ENCODE peak calls at places on chromosomes 7 and 10, in ten cellular contexts. N, P, J, W, Y, G, A, F, E and V are unnamed samples.
A peak's percentile ranks its signal among the peaks of the same experiment; 100 is the strongest.

GRCh38 chr10:72308320-72308987 is 34.7 kb downstream of the DDIT4 start:
- DNase-seq in N (peak; percentile 60), P (peak; percentile 74), J (peak; percentile 84), W (no peak), Y (no peak), G (peak; percentile 86), A (peak; percentile 84), F (no peak), E (peak; percentile 73), V (no peak)

GRCh38 chr7:29091121-29091601 is 55.2 kb downstream of the CPVL start:
- DNase-seq in N (peak; percentile 48), P (no peak), J (no peak), W (no peak), Y (no peak), G (no peak), A (peak; percentile 27), F (no peak), E (no peak), V (no peak)

GRCh38 chr10:124665980-124666379 is 78.2 kb downstream of the FAM53B start:
- DNase-seq in N (no peak), P (no peak), J (no peak), W (no peak), Y (no peak), G (peak; percentile 33), A (peak; percentile 49), F (no peak), E (no peak), V (no peak)

GRCh38 chr10:78846770-78847169 is 222.0 kb upstream of the ZMIZ1 start:
- DNase-seq in N (peak; percentile 55), P (no peak), J (no peak), W (no peak), Y (no peak), G (no peak), A (no peak), F (no peak), E (no peak), V (no peak)

GRCh38 chr7:137078781-137079180 is 210.3 kb downstream of the CHRM2 start:
- DNase-seq in N (no peak), P (no peak), J (no peak), W (no peak), Y (no peak), G (no peak), A (no peak), F (no peak), E (no peak), V (no peak)

GRCh38 chr10:4588824-4589223 is 237.2 kb upstream of the AKR1E2 start:
- DNase-seq in N (no peak), P (no peak), J (no peak), W (no peak), Y (no peak), G (no peak), A (no peak), F (no peak), E (no peak), V (no peak)

GRCh38 chr7:116832692-116833091 is 29.7 kb upstream of the CAPZA2 start:
- DNase-seq in N (no peak), P (no peak), J (no peak), W (no peak), Y (no peak), G (no peak), A (no peak), F (no peak), E (no peak), V (no peak)

GRCh38 chr10:68628576-68629127 is 68.5 kb downstream of the TET1 start:
- DNase-seq in N (peak; percentile 10), P (no peak), J (no peak), W (no peak), Y (no peak), G (peak; percentile 32), A (no peak), F (peak; percentile 39), E (no peak), V (no peak)

GRCh38 chr7:82810558-82811259 is 352.0 kb downstream of the PCLO start:
- DNase-seq in N (no peak), P (peak; percentile 70), J (peak; percentile 60), W (peak; percentile 30), Y (no peak), G (peak; percentile 80), A (no peak), F (no peak), E (peak; percentile 72), V (no peak)

GRCh38 chr7:26196305-26196704 is 4.2 kb downstream of the HNRNPA2B1 start:
- DNase-seq in N (no peak), P (no peak), J (no peak), W (no peak), Y (no peak), G (no peak), A (no peak), F (no peak), E (no peak), V (no peak)
- H3K4me3 ChIP-seq in N (peak overlapping the region; percentile 2), P (no peak overlapping the region), J (no peak overlapping the region), W (no peak overlapping the region), Y (peak overlapping the region; percentile 67), G (peak overlapping the region; percentile 2), A (no peak overlapping the region), F (peak overlapping the region; percentile 17), E (no peak overlapping the region), V (no peak overlapping the region)

DNA sequence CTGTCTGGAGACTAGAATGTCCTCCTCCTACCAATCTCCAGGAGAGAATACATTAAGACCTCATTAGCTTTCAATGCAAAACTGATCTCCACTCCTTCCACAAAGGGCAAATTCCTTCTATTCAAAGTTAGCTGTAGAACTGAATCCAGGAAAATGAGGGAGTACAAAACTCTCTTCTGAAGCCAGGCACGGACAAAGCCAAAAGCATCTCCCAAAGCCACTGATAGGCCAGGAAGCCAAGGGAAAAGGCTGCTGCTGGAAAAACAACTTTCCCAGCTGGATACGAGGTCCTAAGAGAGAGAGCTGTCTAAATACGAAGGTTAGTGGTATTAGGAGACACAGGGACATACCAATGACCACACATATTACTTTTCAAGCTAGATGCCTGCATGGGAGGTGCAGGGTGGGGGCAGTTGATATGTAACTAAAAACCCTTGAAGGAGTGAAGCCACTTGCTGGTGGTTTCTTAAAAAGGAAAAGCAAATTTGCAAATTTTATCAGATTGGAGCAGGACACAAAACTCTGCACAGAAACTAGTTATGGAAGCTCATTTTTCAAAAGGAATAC is 43.6 kb downstream of the MKX start:
- DNase-seq in N (no peak), P (no peak), J (no peak), W (no peak), Y (no peak), G (no peak), A (no peak), F (no peak), E (no peak), V (no peak)
- H3K27ac ChIP-seq in N (no peak overlapping the region), P (no peak overlapping the region), J (no peak overlapping the region), W (no peak overlapping the region), Y (no peak overlapping the region), G (no peak overlapping the region), A (no peak overlapping the region), F (no peak overlapping the region), E (no peak overlapping the region), V (peak overlapping the region; percentile 57)

GRCh38 chr10:649445-649797 is 40.0 kb downstream of the DIP2C start:
- DNase-seq in N (no peak), P (no peak), J (no peak), W (no peak), Y (no peak), G (no peak), A (no peak), F (no peak), E (no peak), V (no peak)
- H3K4me3 ChIP-seq in N (no peak overlapping the region), P (no peak overlapping the region), J (no peak overlapping the region), W (no peak overlapping the region), Y (no peak overlapping the region), G (no peak overlapping the region), A (peak overlapping the region; percentile 1), F (no peak overlapping the region), E (no peak overlapping the region), V (no peak overlapping the region)

GRCh38 chr7:95545007-95545615 is 51.2 kb downstream of the PDK4 start:
- DNase-seq in N (peak; percentile 69), P (peak; percentile 83), J (peak; percentile 71), W (peak; percentile 77), Y (no peak), G (peak; percentile 47), A (peak; percentile 68), F (no peak), E (peak; percentile 43), V (no peak)

GRCh38 chr7:95546647-95547046 is 49.7 kb downstream of the PDK4 start:
- DNase-seq in N (no peak), P (no peak), J (no peak), W (no peak), Y (no peak), G (no peak), A (no peak), F (no peak), E (no peak), V (no peak)

GRCh38 chr7:95544174-95544573 is 52.1 kb downstream of the PDK4 start:
- DNase-seq in N (no peak), P (no peak), J (no peak), W (no peak), Y (no peak), G (no peak), A (no peak), F (no peak), E (no peak), V (no peak)

GRCh38 chr7:95547356-95547755 is 49.0 kb downstream of the PDK4 start:
- DNase-seq in N (no peak), P (no peak), J (no peak), W (no peak), Y (no peak), G (no peak), A (no peak), F (no peak), E (no peak), V (no peak)

DNA sequence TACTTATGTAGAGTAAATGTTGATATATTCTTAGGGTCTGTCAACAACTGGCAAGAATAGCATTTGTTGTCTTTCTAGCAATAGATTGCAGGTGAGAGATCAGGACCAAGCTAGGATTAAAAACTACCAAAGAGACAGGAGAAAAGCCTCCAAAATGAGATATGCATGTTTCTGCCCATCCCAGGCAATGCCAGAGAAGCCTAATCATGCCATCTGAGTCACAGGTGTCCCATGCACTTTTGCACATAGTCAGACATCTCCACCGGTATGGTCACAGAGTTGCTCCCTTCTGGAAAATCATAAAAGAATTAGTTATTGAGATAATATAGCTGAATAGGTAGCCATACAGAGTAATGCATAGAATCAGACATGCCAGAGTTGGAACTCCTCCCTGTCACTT is 50.6 kb downstream of the PDK4 start:
- DNase-seq in N (no peak), P (peak; percentile 17), J (no peak), W (no peak), Y (no peak), G (no peak), A (no peak), F (no peak), E (no peak), V (no peak)
- H3K27ac ChIP-seq in N (no peak overlapping the region), P (no peak overlapping the region), J (peak overlapping the region; percentile 74), W (peak overlapping the region; percentile 79), Y (no peak overlapping the region), G (no peak overlapping the region), A (no peak overlapping the region), F (no peak overlapping the region), E (no peak overlapping the region), V (no peak overlapping the region)